ENCODE peak calls at places on chromosome 2, in six cellular contexts. P is foreskin keratinocyte, S is small intestine, K is fibroblast of lung, U is GM23338, H is SJSA1. W is an unnamed sample. For H3K4me1, the result is how much of the 10 kb centered on the place peaks cover.

GRCh38 chr2:218839430-218839829 is 7.8 kb upstream of the PRKAG3 start:
- DNase-seq in U (no peak), P (no peak), S (no peak), K (peak), H (no peak), W (peak)

GRCh38 chr2:109562421-109562820 is 51.3 kb downstream of the SEPTIN10 start:
- DNase-seq in P (no peak), U (no peak), H (no peak), K (peak), S (no peak), W (no peak)

GRCh38 chr2:205775091-205775876 is 93.0 kb downstream of the NRP2 start:
- DNase-seq in H (no peak), S (no peak), P (peak), K (peak), U (peak), W (no peak)

GRCh38 chr2:39512434-39512935 is 75.4 kb upstream of the MAP4K3 start:
- DNase-seq in S (no peak), U (no peak), K (no peak), H (no peak), P (no peak), W (no peak)

GRCh38 chr2:106116248-106116647 is 77.9 kb downstream of the UXS1 start:
- DNase-seq in P (no peak), U (no peak), H (no peak), S (no peak), K (no peak), W (no peak)

GRCh38 chr2:112583497-112584133 is 794 bp upstream of the CHCHD5 start:
- DNase-seq in U (no peak), P (no peak), K (peak), S (peak), H (no peak), W (no peak)

GRCh38 chr2:160402997-160403979 is 90.3 kb downstream of the RBMS1 start:
- DNase-seq in U (no peak), S (no peak), K (peak), H (no peak), P (peak), W (peak)

GRCh38 chr2:113124181-113124961 is 3.0 kb upstream of the IL1RN start:
- DNase-seq in U (no peak), S (peak), P (no peak), H (no peak), K (peak), W (peak)

GRCh38 chr2:241896746-241897201 is 27.2 kb downstream of the RTP5 start:
- DNase-seq in K (no peak), H (no peak), S (no peak), P (no peak), U (no peak), W (no peak)

DNA sequence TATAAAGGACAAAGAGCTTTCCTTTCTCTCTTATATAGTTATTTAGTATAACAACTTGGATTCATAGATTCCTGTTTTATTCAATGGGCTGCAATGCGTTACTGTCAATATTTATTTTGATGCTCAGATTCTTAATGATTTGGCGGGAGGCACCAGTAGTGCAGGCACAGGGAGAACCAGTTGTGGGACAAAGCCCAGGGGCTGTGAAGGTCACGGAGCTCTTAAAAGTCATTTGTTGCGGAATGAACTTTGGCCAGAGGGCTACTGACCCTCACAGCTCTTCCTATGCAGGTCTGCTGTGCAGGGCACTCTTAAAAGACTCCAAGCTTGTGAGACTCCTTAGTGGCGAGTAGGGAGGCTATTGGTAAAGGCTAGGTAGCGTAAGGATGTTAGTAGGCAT is 34.0 kb downstream of the BCL2L11 start:
- DNase-seq in K (no peak), S (no peak), H (no peak), P (no peak), U (no peak), W (no peak)
- H3K4me1 ChIP-seq in K (under half), S (under half), H (under half), P (under half), U (under half), W (under half)

DNA sequence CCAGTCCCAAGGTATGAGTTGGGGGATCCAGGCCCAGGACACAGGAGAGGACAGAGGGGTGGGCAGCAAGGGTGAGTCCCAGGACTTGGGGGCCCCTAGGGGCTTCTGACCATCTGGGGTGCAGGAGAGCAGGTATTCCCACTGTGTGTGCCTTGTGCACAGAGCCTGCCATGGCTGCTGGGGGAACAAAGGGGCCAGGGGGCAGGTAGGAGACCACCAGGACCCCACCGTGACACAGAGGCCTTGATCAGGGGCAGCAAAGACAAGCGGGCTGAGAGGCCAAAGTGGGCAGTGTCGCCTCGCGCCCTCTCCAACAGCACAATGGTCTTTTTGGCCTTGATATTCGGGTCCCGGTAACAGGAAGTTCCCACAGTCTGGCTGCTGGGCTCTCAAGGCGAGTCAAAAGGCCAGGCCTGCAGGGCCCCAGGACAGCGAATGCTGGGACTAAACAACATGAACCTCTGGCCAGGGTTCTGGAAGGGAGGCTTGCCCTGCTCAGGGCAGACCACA is 12.3 kb upstream of the GPR17 start:
- DNase-seq in S (no peak), U (no peak), K (no peak), P (no peak), H (no peak), W (no peak)
- H3K4me1 ChIP-seq in S (under half), U (under half), K (under half), P (under half), H (under half), W (under half)

GRCh38 chr2:189854152-189854551 is 69.9 kb downstream of the PMS1 start:
- DNase-seq in H (no peak), K (peak), P (no peak), S (no peak), U (no peak), W (no peak)
- H3K4me1 ChIP-seq in H (under half), K (under half), P (under half), S (under half), U (under half), W (under half)

DNA sequence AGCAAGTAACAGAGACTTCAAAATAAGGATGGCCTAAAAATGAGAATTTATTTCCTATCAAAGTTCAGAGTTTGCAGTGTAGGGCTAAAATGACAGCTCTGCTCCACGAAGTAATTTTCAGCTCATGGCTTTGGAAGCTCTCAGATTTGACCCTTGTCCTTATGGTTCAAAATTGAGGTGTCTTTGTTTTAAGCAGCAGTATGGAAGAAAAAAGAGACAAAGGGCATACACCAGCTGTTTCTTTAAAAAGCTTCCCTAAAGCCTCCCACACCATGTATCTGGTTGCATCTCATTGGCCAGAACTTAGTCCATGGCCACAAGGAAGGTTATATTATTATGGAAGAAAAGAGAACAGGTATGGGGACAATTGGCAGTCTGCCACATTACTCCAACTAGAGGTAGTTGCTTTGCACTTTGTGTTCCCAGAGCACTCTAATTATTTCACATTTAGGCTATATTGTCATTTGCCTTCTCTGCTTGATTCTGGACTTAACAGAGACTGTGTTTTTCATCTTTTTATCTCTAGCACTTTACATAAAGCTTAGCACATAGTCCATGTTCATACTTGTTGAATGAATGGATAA is 180.4 kb downstream of the MCFD2 start:
- DNase-seq in U (no peak), S (peak), H (no peak), K (no peak), P (no peak), W (no peak)
- H3K4me1 ChIP-seq in U (under half), S (under half), H (under half), K (under half), P (under half), W (under half)

DNA sequence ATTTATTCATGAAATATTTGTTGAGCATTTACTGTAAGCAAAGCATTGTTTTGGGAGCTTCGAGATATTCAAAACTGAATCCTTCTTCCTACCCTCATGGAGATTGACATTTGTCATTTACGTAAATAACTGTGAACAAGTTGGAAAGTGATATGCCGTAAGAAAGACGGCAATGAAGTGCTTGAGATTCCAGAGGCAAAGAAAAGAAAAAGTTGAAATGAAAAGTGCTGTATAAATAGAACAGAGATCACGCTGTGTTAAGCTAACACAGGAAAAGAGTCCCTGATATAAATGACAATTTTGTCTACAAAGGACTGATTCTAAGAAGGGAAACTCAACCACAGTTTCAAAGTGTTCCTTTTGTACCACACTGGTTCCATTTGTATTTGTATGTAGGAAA is 1.8 kb downstream of the CHRNA1 start:
- DNase-seq in K (no peak), P (no peak), H (no peak), S (no peak), U (no peak), W (no peak)
- H3K4me1 ChIP-seq in K (under half), P (under half), H (under half), S (under half), U (under half), W (under half)

GRCh38 chr2:8412082-8412481 is 269.8 kb upstream of the ID2 start:
- DNase-seq in U (no peak), S (peak), K (peak), H (no peak), P (no peak), W (no peak)

GRCh38 chr2:8414946-8415869 is 266.6 kb upstream of the ID2 start:
- DNase-seq in K (no peak), H (no peak), P (no peak), U (no peak), S (no peak), W (no peak)

GRCh38 chr2:8409461-8410260 is 272.2 kb upstream of the ID2 start:
- DNase-seq in S (no peak), P (no peak), U (no peak), H (no peak), K (no peak), W (no peak)

GRCh38 chr2:8413589-8414135 is 268.2 kb upstream of the ID2 start:
- DNase-seq in P (no peak), U (no peak), S (peak), H (no peak), K (no peak), W (no peak)

DNA sequence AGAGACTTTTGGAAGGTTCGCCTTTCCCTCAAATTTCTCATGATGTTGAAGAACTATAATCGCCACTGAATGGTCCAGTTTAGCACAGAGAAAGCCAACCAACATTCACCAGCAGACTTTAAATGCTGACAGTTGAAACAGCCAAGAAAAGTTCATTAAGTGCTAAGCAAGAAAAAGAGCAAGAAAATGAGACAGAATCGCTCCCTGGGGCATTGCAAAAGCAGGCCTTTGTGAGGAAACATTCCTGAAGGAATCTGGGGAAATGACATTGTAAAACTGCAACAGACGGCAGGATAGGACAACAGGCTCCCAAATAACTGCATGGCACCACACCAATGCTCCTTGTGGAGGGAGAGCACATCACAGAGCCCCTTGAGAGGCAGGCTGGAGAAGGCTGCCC is 269.3 kb upstream of the ID2 start:
- DNase-seq in S (no peak), K (no peak), P (no peak), H (no peak), U (peak), W (no peak)
- H3K4me1 ChIP-seq in S (under half), K (under half), P (under half), H (under half), U (under half), W (under half)

DNA sequence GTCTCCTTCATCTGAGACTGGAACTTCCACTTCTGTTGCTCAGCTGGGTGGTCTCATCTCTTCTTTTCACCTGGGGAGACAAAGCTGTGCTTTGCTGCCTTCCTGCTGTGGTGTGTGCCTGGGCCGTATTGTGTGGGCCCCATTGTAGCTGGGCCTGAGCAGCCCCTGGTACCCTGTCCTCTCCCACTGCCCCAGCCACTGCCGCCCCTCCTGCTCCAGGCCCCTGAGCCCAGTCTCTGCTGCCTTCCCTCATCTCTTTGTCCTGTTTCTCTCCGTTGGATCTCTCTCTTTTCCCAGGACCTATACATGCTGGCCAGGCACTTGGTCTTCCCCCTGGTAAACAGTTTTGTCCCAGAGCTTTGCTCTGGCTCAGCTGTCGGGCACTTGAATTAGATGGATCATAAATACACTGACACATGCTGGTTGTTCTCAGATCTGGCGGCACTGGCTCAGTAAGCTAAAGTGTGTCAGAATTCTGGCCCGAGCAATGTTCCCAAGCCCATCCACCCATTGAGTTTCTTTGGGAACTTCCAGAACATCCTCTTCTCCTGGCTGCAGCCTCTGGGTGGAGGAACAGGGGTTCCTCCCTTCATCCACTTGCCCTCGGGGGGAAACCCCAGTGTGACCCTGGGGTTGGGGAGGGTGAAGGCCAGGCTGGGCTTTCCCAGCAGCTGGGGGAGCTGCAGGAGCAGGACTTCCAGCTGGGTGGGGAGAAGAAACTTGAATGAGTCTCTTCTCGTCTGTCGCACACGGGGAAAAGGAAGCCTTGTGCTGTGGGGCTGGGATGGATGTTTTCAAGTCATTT is 99.0 kb downstream of the DGKD start:
- DNase-seq in P (no peak), H (no peak), U (no peak), S (no peak), K (no peak), W (no peak)
- H3K4me1 ChIP-seq in P (under half), H (under half), U (under half), S (under half), K (under half), W (under half)

GRCh38 chr2:54615832-54616534 is 107.5 kb upstream of the EML6 start:
- DNase-seq in S (no peak), H (no peak), U (no peak), P (no peak), K (no peak), W (no peak)

GRCh38 chr2:54618646-54619565 is 104.6 kb upstream of the EML6 start:
- DNase-seq in P (no peak), K (peak), S (no peak), H (no peak), U (no peak), W (no peak)

GRCh38 chr2:54614815-54615214 is 108.6 kb upstream of the EML6 start:
- DNase-seq in P (no peak), U (no peak), H (no peak), K (no peak), S (no peak), W (no peak)

GRCh38 chr2:54619660-54620231 is 103.7 kb upstream of the EML6 start:
- DNase-seq in H (no peak), K (no peak), S (no peak), U (no peak), P (no peak), W (no peak)

DNA sequence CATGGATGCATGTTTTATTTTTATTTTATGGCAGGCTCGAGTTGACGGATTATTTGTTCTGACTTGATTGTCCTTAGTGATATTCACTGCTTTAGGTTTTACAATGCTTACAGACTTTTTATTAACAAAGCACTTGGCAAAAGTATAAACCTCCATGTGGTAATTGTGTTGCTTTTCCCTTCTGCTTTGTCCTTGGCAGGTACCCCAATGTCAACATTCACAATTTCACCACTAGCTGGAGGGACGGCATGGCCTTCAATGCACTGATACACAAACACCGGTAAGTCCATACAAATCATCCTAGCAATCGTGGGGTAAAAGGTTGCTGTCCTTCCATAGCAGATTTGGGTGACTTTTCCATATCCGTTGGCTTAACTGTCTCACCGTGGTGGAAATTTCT is 106.1 kb upstream of the EML6 start:
- DNase-seq in H (no peak), U (no peak), P (no peak), S (no peak), K (no peak), W (no peak)
- H3K4me1 ChIP-seq in H (under half), U (under half), P (under half), S (under half), K (under half), W (under half)

GRCh38 chr2:190711069-190711468 is 62.2 kb downstream of the NAB1 start:
- DNase-seq in U (no peak), S (no peak), H (no peak), P (no peak), K (no peak), W (no peak)

GRCh38 chr2:190705280-190705679 is 56.4 kb downstream of the NAB1 start:
- DNase-seq in S (no peak), K (no peak), P (no peak), H (no peak), U (no peak), W (no peak)

GRCh38 chr2:190713476-190713875 is 64.6 kb downstream of the NAB1 start:
- DNase-seq in U (no peak), K (peak), S (no peak), P (no peak), H (no peak), W (no peak)

DNA sequence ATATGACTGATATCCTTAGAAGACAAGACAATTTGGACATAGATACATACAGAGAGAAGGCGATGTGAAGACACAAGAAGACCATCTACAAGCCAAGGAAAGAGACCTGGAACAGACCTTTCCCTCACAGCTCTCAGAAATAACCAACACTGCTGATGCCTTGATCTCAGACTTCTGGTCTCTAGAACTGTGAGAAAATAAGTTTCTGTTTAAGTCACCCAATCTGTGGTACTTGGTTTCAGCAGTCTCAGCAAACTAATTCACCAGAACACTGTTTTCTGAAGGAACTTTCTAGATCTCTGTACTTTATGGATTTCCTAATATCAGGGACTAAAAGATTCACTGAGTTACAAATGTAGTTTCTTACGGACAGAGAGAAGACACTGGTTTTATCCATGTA is 58.8 kb downstream of the NAB1 start:
- DNase-seq in S (no peak), P (no peak), U (no peak), H (no peak), K (no peak), W (no peak)
- H3K4me1 ChIP-seq in S (under half), P (under half), U (under half), H (under half), K (under half), W (under half)